ENCODE peak calls at places on chromosome 1, in eight cellular contexts. One of them, this sample, is unnamed.

GRCh38 chr1:227893696-227894305 is 53.9 kb downstream of the WNT9A start:
- DNase-seq in cardiac muscle cell: no peak
- DNase-seq in H4: no peak
- DNase-seq in transverse colon: no peak
- DNase-seq in anterior cingulate cortex: no peak
- DNase-seq in hippocampal formation: no peak
- DNase-seq in CD4-positive, alpha-beta memory T cell: no peak
- DNase-seq in GM03348: no peak
- DNase-seq in this sample: no peak

GRCh38 chr1:33338495-33339211 is 17.8 kb upstream of the A3GALT2 start:
- DNase-seq in cardiac muscle cell: peak
- DNase-seq in H4: no peak
- DNase-seq in transverse colon: peak
- DNase-seq in anterior cingulate cortex: no peak
- DNase-seq in hippocampal formation: no peak
- DNase-seq in CD4-positive, alpha-beta memory T cell: no peak
- DNase-seq in GM03348: peak
- DNase-seq in this sample: peak

GRCh38 chr1:29251164-29252130 is 15.1 kb downstream of the PTPRU start:
- DNase-seq in cardiac muscle cell: no peak
- DNase-seq in H4: no peak
- DNase-seq in transverse colon: no peak
- DNase-seq in anterior cingulate cortex: no peak
- DNase-seq in hippocampal formation: no peak
- DNase-seq in CD4-positive, alpha-beta memory T cell: no peak
- DNase-seq in GM03348: no peak
- DNase-seq in this sample: no peak

GRCh38 chr1:94358630-94359599 is 59.3 kb upstream of the ABCD3 start:
- DNase-seq in cardiac muscle cell: no peak
- DNase-seq in H4: no peak
- DNase-seq in transverse colon: no peak
- DNase-seq in anterior cingulate cortex: no peak
- DNase-seq in hippocampal formation: no peak
- DNase-seq in CD4-positive, alpha-beta memory T cell: no peak
- DNase-seq in GM03348: no peak
- DNase-seq in this sample: no peak

GRCh38 chr1:171421413-171422020 is 63.8 kb upstream of the PRRC2C start:
- DNase-seq in cardiac muscle cell: no peak
- DNase-seq in H4: no peak
- DNase-seq in transverse colon: no peak
- DNase-seq in anterior cingulate cortex: no peak
- DNase-seq in hippocampal formation: no peak
- DNase-seq in CD4-positive, alpha-beta memory T cell: no peak
- DNase-seq in GM03348: no peak
- DNase-seq in this sample: no peak

GRCh38 chr1:203669739-203670138 is 43.1 kb downstream of the ATP2B4 start:
- DNase-seq in cardiac muscle cell: peak
- DNase-seq in H4: peak
- DNase-seq in transverse colon: no peak
- DNase-seq in anterior cingulate cortex: no peak
- DNase-seq in hippocampal formation: peak
- DNase-seq in CD4-positive, alpha-beta memory T cell: no peak
- DNase-seq in GM03348: peak
- DNase-seq in this sample: peak

GRCh38 chr1:97814121-97814520 is 106.7 kb downstream of the DPYD start:
- DNase-seq in cardiac muscle cell: no peak
- DNase-seq in H4: no peak
- DNase-seq in transverse colon: no peak
- DNase-seq in anterior cingulate cortex: no peak
- DNase-seq in hippocampal formation: no peak
- DNase-seq in CD4-positive, alpha-beta memory T cell: no peak
- DNase-seq in GM03348: no peak
- DNase-seq in this sample: peak

GRCh38 chr1:24382165-24382577 is 31.4 kb downstream of the STPG1 start:
- DNase-seq in cardiac muscle cell: no peak
- DNase-seq in H4: no peak
- DNase-seq in transverse colon: no peak
- DNase-seq in anterior cingulate cortex: no peak
- DNase-seq in hippocampal formation: no peak
- DNase-seq in CD4-positive, alpha-beta memory T cell: no peak
- DNase-seq in GM03348: no peak
- DNase-seq in this sample: no peak

GRCh38 chr1:10671551-10672375 is 124.7 kb downstream of the CASZ1 start:
- DNase-seq in cardiac muscle cell: no peak
- DNase-seq in H4: no peak
- DNase-seq in transverse colon: peak
- DNase-seq in anterior cingulate cortex: no peak
- DNase-seq in hippocampal formation: no peak
- DNase-seq in CD4-positive, alpha-beta memory T cell: no peak
- DNase-seq in GM03348: no peak
- DNase-seq in this sample: no peak

GRCh38 chr1:94550800-94551241 is 9.3 kb upstream of the F3 start:
- DNase-seq in cardiac muscle cell: no peak
- DNase-seq in H4: no peak
- DNase-seq in transverse colon: no peak
- DNase-seq in anterior cingulate cortex: no peak
- DNase-seq in hippocampal formation: no peak
- DNase-seq in CD4-positive, alpha-beta memory T cell: no peak
- DNase-seq in GM03348: no peak
- DNase-seq in this sample: no peak

GRCh38 chr1:201570886-201571624 is 32.1 kb downstream of the NAV1 start:
- DNase-seq in cardiac muscle cell: no peak
- DNase-seq in H4: no peak
- DNase-seq in transverse colon: no peak
- DNase-seq in anterior cingulate cortex: no peak
- DNase-seq in hippocampal formation: no peak
- DNase-seq in CD4-positive, alpha-beta memory T cell: no peak
- DNase-seq in GM03348: no peak
- DNase-seq in this sample: no peak

GRCh38 chr1:46547481-46548383 is 3.7 kb downstream of the KNCN start:
- DNase-seq in cardiac muscle cell: peak
- DNase-seq in H4: peak
- DNase-seq in transverse colon: no peak
- DNase-seq in anterior cingulate cortex: no peak
- DNase-seq in hippocampal formation: peak
- DNase-seq in CD4-positive, alpha-beta memory T cell: peak
- DNase-seq in GM03348: peak
- DNase-seq in this sample: peak

GRCh38 chr1:155961937-155962336 is 16.4 kb downstream of the ARHGEF2 start:
- DNase-seq in cardiac muscle cell: peak
- DNase-seq in H4: peak
- DNase-seq in transverse colon: peak
- DNase-seq in anterior cingulate cortex: no peak
- DNase-seq in hippocampal formation: no peak
- DNase-seq in CD4-positive, alpha-beta memory T cell: no peak
- DNase-seq in GM03348: peak
- DNase-seq in this sample: peak

GRCh38 chr1:224510880-224511645 is 76.5 kb upstream of the WDR26 start:
- DNase-seq in cardiac muscle cell: peak
- DNase-seq in H4: peak
- DNase-seq in transverse colon: no peak
- DNase-seq in anterior cingulate cortex: no peak
- DNase-seq in hippocampal formation: no peak
- DNase-seq in CD4-positive, alpha-beta memory T cell: no peak
- DNase-seq in GM03348: peak
- DNase-seq in this sample: peak

This sample was measured in foreskin fibroblast.